ENCODE peak calls at places on chromosomes 7 and 10, in eight cellular contexts. E is K562, J is HCT116, Y is SK-N-SH, R is GM12878, Q is A549, T is H1, P is HepG2. X is an unnamed sample.

GRCh38 chr7:142329062-142329788 is 71.4 kb upstream of the PRSS58 start:
- DNase-seq in E (no peak), J (no peak), Y (no peak), R (no peak), Q (no peak), T (no peak), P (no peak), X (no peak)

GRCh38 chr7:28509256-28510021 is 97.1 kb downstream of the CREB5 start:
- DNase-seq in E (no peak), J (no peak), Y (no peak), R (peak), Q (no peak), T (no peak), P (no peak), X (no peak)

GRCh38 chr7:127758105-127758504 is 106.1 kb downstream of the SND1 start:
- DNase-seq in E (no peak), J (no peak), Y (no peak), R (no peak), Q (no peak), T (no peak), P (no peak), X (no peak)

GRCh38 chr10:94747137-94747536 is 15.3 kb upstream of the CYP2C19 start:
- DNase-seq in E (no peak), J (no peak), Y (no peak), R (no peak), Q (no peak), T (no peak), P (no peak), X (no peak)

GRCh38 chr7:98369726-98370125 is 31.2 kb downstream of the BAIAP2L1 start:
- DNase-seq in E (no peak), J (no peak), Y (no peak), R (no peak), Q (no peak), T (no peak), P (no peak), X (no peak)

GRCh38 chr10:116132716-116133420 is 140.1 kb downstream of the GFRA1 start:
- DNase-seq in E (no peak), J (no peak), Y (no peak), R (no peak), Q (no peak), T (no peak), P (no peak), X (no peak)

GRCh38 chr7:70303309-70303708 is 705.0 kb downstream of the AUTS2 start:
- DNase-seq in E (no peak), J (no peak), Y (no peak), R (no peak), Q (no peak), T (no peak), P (no peak), X (no peak)

GRCh38 chr10:8180756-8181155 is 126.3 kb downstream of the GATA3 start:
- DNase-seq in E (no peak), J (no peak), Y (peak), R (no peak), Q (no peak), T (no peak), P (no peak), X (no peak)

GRCh38 chr7:130131964-130132875 is 61.9 kb downstream of the KLHDC10 start:
- DNase-seq in E (peak), J (no peak), Y (no peak), R (no peak), Q (no peak), T (no peak), P (no peak), X (no peak)

GRCh38 chr7:24108906-24109376 is 175.0 kb upstream of the NPY start:
- DNase-seq in E (no peak), J (no peak), Y (no peak), R (no peak), Q (no peak), T (no peak), P (peak), X (no peak)

GRCh38 chr7:114086906-114087651 is 168.3 kb upstream of the PPP1R3A start:
- DNase-seq in E (no peak), J (no peak), Y (peak), R (no peak), Q (peak), T (peak), P (no peak), X (peak)

GRCh38 chr10:110947061-110947595 is 27.7 kb downstream of the SHOC2 start:
- DNase-seq in E (no peak), J (no peak), Y (no peak), R (no peak), Q (no peak), T (no peak), P (no peak), X (peak)

GRCh38 chr7:99109108-99110051 is 34.5 kb downstream of the SMURF1 start:
- DNase-seq in E (no peak), J (no peak), Y (peak), R (no peak), Q (no peak), T (no peak), P (peak), X (peak)

GRCh38 chr7:22433710-22434460 is 66.1 kb downstream of the STEAP1B start:
- DNase-seq in E (peak), J (no peak), Y (no peak), R (no peak), Q (no peak), T (no peak), P (peak), X (peak)

GRCh38 chr7:140121321-140121720 is 55.5 kb downstream of the KDM7A start:
- DNase-seq in E (no peak), J (no peak), Y (no peak), R (no peak), Q (no peak), T (no peak), P (no peak), X (no peak)

GRCh38 chr10:48215148-48215982 is 59.1 kb downstream of the FRMPD2 start:
- DNase-seq in E (peak), J (peak), Y (peak), R (peak), Q (peak), T (peak), P (peak), X (peak)

GRCh38 chr10:80203835-80204148 is 1.5 kb downstream of the ANXA11 start:
- DNase-seq in E (no peak), J (no peak), Y (no peak), R (no peak), Q (no peak), T (no peak), P (no peak), X (no peak)

GRCh38 chr7:128055668-128056067 is 24.4 kb upstream of the LRRC4 start:
- DNase-seq in E (no peak), J (no peak), Y (peak), R (no peak), Q (no peak), T (no peak), P (no peak), X (no peak)

GRCh38 chr10:46558411-46559185 is 2.1 kb upstream of the GPRIN2 start:
- DNase-seq in E (no peak), J (no peak), Y (no peak), R (no peak), Q (peak), T (peak), P (peak), X (no peak)

GRCh38 chr7:48742046-48742445 is 182.3 kb upstream of the CDC14C start:
- DNase-seq in E (no peak), J (no peak), Y (no peak), R (no peak), Q (no peak), T (no peak), P (no peak), X (no peak)

GRCh38 chr7:150994141-150994837 is 3.5 kb downstream of the NOS3 start:
- DNase-seq in E (peak), J (no peak), Y (peak), R (no peak), Q (no peak), T (no peak), P (no peak), X (no peak)

GRCh38 chr10:35362701-35363350 is 26.5 kb downstream of the CCNY start:
- DNase-seq in E (no peak), J (no peak), Y (no peak), R (no peak), Q (no peak), T (no peak), P (no peak), X (no peak)

GRCh38 chr7:84092207-84092606 is 102.4 kb downstream of the SEMA3A start:
- DNase-seq in E (no peak), J (no peak), Y (no peak), R (no peak), Q (no peak), T (no peak), P (no peak), X (peak)

GRCh38 chr7:142553216-142553615 is 196.1 kb upstream of the PRSS1 start:
- DNase-seq in E (no peak), J (no peak), Y (no peak), R (no peak), Q (no peak), T (no peak), P (no peak), X (no peak)

GRCh38 chr10:60257767-60258428 is 131.8 kb downstream of the ANK3 start:
- DNase-seq in E (no peak), J (no peak), Y (no peak), R (no peak), Q (no peak), T (no peak), P (no peak), X (no peak)

GRCh38 chr10:5813091-5813340 is 218 bp downstream of the GDI2 start:
- DNase-seq in E (no peak), J (no peak), Y (no peak), R (no peak), Q (no peak), T (no peak), P (no peak), X (no peak)

GRCh38 chr7:121798896-121799295 is 74.1 kb upstream of the PTPRZ1 start:
- DNase-seq in E (no peak), J (no peak), Y (no peak), R (no peak), Q (no peak), T (no peak), P (no peak), X (no peak)

GRCh38 chr7:73972614-73973013 is 55.4 kb upstream of the ELN start:
- DNase-seq in E (no peak), J (no peak), Y (no peak), R (no peak), Q (no peak), T (peak), P (no peak), X (no peak)

GRCh38 chr7:112069879-112070321 is 136.3 kb downstream of the DOCK4 start:
- DNase-seq in E (no peak), J (no peak), Y (no peak), R (no peak), Q (no peak), T (no peak), P (no peak), X (peak)

GRCh38 chr10:110568055-110568735 is 700 bp downstream of the SMC3 start:
- DNase-seq in E (peak), J (no peak), Y (no peak), R (no peak), Q (no peak), T (no peak), P (peak), X (no peak)

GRCh38 chr10:117218654-117219053 is 21.4 kb downstream of the KCNK18 start:
- DNase-seq in E (peak), J (no peak), Y (no peak), R (no peak), Q (no peak), T (no peak), P (no peak), X (no peak)

GRCh38 chr7:38736135-38736534 is 105.0 kb upstream of the AMPH start:
- DNase-seq in E (no peak), J (no peak), Y (no peak), R (no peak), Q (no peak), T (no peak), P (no peak), X (peak)

GRCh38 chr7:152050547-152050971 is 25.1 kb downstream of the GALNT11 start:
- DNase-seq in E (no peak), J (no peak), Y (no peak), R (no peak), Q (no peak), T (no peak), P (no peak), X (peak)

GRCh38 chr7:159155410-159155809 is 10.7 kb upstream of the VIPR2 start:
- DNase-seq in E (no peak), J (no peak), Y (no peak), R (no peak), Q (no peak), T (no peak), P (peak), X (no peak)

GRCh38 chr7:17144313-17144712 is 154.1 kb upstream of the AHR start:
- DNase-seq in E (peak), J (no peak), Y (no peak), R (no peak), Q (peak), T (no peak), P (no peak), X (peak)

GRCh38 chr10:100886946-100887345 is 25.8 kb upstream of the SLF2 start:
- DNase-seq in E (no peak), J (no peak), Y (no peak), R (no peak), Q (no peak), T (no peak), P (no peak), X (no peak)
- H3K27ac ChIP-seq in E (no peak), J (no peak), Y (no peak), R (no peak), Q (no peak), T (no peak), P (no peak), X (peak)

DNA sequence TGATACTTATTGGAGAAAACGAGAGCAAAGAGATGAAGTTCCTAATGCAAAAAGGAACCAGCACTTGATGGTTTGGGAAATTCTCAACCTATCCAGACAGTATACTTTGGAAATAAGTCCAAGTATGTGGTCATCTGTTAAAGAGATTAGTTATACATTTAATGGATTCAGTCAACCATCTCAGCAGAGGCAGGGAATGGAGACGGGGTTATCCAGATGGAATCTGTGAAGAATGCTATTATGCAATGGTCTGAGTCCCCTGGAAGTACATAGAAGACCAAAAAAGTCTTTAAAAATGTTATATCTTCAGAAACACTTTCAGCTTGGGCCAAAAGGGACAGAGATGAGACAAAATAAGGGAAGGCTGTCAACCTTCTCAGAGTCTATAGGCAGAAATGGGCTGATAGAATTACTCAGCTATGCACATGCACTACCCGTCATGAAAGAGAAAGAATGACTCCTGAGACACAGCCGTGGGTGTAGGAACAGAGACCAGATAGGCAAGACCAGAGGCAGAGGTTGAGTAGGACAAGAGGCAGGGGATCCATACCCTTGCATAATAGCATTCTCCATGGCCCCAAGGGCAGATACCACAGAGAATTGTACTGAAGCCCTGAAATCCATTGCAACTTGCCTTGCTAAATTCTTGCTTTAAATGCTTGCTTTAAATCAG is 738.8 kb upstream of the POT1 start:
- DNase-seq in E (no peak), J (no peak), Y (no peak), R (no peak), Q (no peak), T (no peak), P (no peak), X (no peak)
- TF ChIP-seq RAD21 in E (no peak), J (no peak), Y (no peak), R (no peak), Q (no peak), T (no peak), P (no peak), X (no peak)

GRCh38 chr10:3082290-3082689 is 14.9 kb downstream of the PFKP start:
- DNase-seq in E (no peak), J (no peak), Y (no peak), R (no peak), Q (no peak), T (no peak), P (no peak), X (no peak)
- H3K27ac ChIP-seq in E (no peak), J (no peak), Y (no peak), R (no peak), Q (peak), T (no peak), P (no peak), X (no peak)

GRCh38 chr10:103820101-103821062 is 35.0 kb downstream of the SH3PXD2A start:
- DNase-seq in E (no peak), J (no peak), Y (peak), R (no peak), Q (no peak), T (no peak), P (no peak), X (peak)
- TF ChIP-seq RAD21 in E (no peak), J (no peak), Y (peak), R (no peak), Q (no peak), T (no peak), P (no peak), X (no peak)